ENCODE peak calls at places on chromosomes 12 and 14, in ten cellular contexts. I is PC-9, D is right lobe of liver, A is thoracic aorta, T is cardiac muscle cell, K is Panc1, W is PC-3, N is dorsolateral prefrontal cortex, G is aorta, J is SK-N-SH. H is an unnamed sample.

GRCh38 chr12:50537538-50537919 is 32.7 kb downstream of the DIP2B start:
- DNase-seq in T (no peak), J (no peak), D (no peak), K (peak; percentile 80), G (no peak), I (peak; percentile 77), N (no peak), W (peak; percentile 93), A (no peak), H (no peak)

GRCh38 chr12:132268674-132269073 is 60.7 kb downstream of the GALNT9 start:
- DNase-seq in I (no peak), N (no peak), A (no peak), D (no peak), G (no peak), K (no peak), T (no peak), J (peak; percentile 69), W (no peak), H (no peak)

GRCh38 chr14:67444395-67444794 is 32.4 kb upstream of the PLEK2 start:
- DNase-seq in D (no peak), I (no peak), W (peak; percentile 29), K (no peak), G (no peak), A (no peak), T (no peak), N (no peak), J (no peak), H (no peak)

GRCh38 chr12:76192416-76192815 is 107.9 kb upstream of the NAP1L1 start:
- DNase-seq in G (no peak), W (no peak), I (no peak), N (no peak), T (no peak), J (no peak), D (no peak), A (no peak), K (no peak), H (no peak)

GRCh38 chr12:75270157-75270556 is 60.0 kb downstream of the CAPS2 start:
- DNase-seq in I (peak; percentile 57), N (no peak), G (no peak), K (no peak), W (peak; percentile 82), D (no peak), J (no peak), T (no peak), A (no peak), H (no peak)

GRCh38 chr14:60220917-60221316 is 28.1 kb upstream of the PPM1A start:
- DNase-seq in W (no peak), J (no peak), I (no peak), A (no peak), T (no peak), N (no peak), D (no peak), K (no peak), G (no peak), H (no peak)

GRCh38 chr12:57049890-57050289 is at the start of gene MYO1A:
- DNase-seq in A (no peak), W (no peak), D (no peak), I (no peak), T (peak; percentile 25), J (no peak), N (no peak), G (no peak), K (no peak), H (no peak)

GRCh38 chr12:48183876-48184548 is 568 bp downstream of the CCDC184 start:
- DNase-seq in A (no peak), I (no peak), W (no peak), K (no peak), T (no peak), N (no peak), D (peak; percentile 24), G (no peak), J (peak; percentile 81), H (no peak)

GRCh38 chr12:66144796-66145754 is 14.5 kb upstream of the LLPH start:
- DNase-seq in T (peak; percentile 95), J (peak; percentile 39), W (peak; percentile 91), G (no peak), D (no peak), N (no peak), K (peak; percentile 41), A (no peak), I (peak; percentile 49), H (no peak)

GRCh38 chr14:60204104-60204842 is 39.1 kb upstream of the DHRS7 start:
- DNase-seq in G (no peak), W (no peak), I (no peak), D (no peak), T (no peak), N (no peak), K (no peak), A (no peak), J (no peak), H (no peak)

GRCh38 chr12:19018302-19018980 is 111.1 kb upstream of the PLEKHA5 start:
- DNase-seq in I (peak; percentile 46), T (peak; percentile 91), J (no peak), D (no peak), K (no peak), W (peak; percentile 77), N (no peak), A (no peak), G (no peak), H (no peak)

GRCh38 chr14:57380935-57381334 is 9.5 kb upstream of the NAA30 start:
- DNase-seq in A (no peak), G (no peak), J (no peak), K (no peak), T (no peak), W (peak; percentile 71), I (no peak), D (no peak), N (no peak), H (no peak)

GRCh38 chr14:74238974-74239847 is at the start of gene VSX2:
- DNase-seq in K (no peak), D (no peak), G (no peak), W (no peak), N (no peak), T (no peak), J (no peak), I (no peak), A (no peak), H (no peak)

GRCh38 chr12:54024127-54024526 is 4.1 kb upstream of the HOXC6 start:
- DNase-seq in T (no peak), I (no peak), D (no peak), K (no peak), G (no peak), J (no peak), N (no peak), W (no peak), A (no peak), H (no peak)
- H3K27me3 ChIP-seq in T (peaks cover 100% of the 10 kb centered on the region), I (no peaks in the 10 kb centered on the region), D (peaks cover 62% of the 10 kb centered on the region), K (no peaks in the 10 kb centered on the region), G (no peaks in the 10 kb centered on the region), J (no peaks in the 10 kb centered on the region), N (peaks cover 93% of the 10 kb centered on the region), W (no peaks in the 10 kb centered on the region), A (no peaks in the 10 kb centered on the region), H (peaks cover 99% of the 10 kb centered on the region)

GRCh38 chr12:54000774-54001114 is 783 bp downstream of the HOXC9 start:
- DNase-seq in D (no peak), G (no peak), J (no peak), I (no peak), N (no peak), K (no peak), W (no peak), T (no peak), A (no peak), H (no peak)
- H3K4me3 ChIP-seq in D (no peak overlapping the region), G (no peak overlapping the region), J (peak overlapping the region; percentile 76), I (no peak overlapping the region), N (no peak overlapping the region), K (peak overlapping the region; percentile 67), W (no peak overlapping the region), T (no peak overlapping the region), A (peak overlapping the region; percentile 66), H (no peak overlapping the region)

DNA sequence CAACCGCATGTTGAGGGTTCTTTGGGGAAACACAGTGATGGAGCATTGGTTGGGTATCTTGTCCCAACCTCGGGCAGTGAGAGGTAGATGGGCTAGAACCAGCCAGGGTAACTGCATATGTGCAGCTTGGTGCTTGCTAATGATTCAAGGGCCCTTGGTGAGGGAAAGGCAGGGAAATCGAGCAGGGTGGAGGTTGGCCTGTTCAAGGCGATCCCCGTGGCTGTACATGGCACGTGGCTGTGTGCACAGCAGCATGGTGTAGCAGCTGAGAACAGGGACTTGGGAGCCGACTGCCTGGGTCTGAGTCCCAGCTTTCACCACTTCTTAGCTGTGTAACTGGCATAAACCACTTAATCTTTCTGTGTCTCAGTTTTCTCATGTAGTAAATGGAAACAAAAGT is 45.5 kb upstream of the OAS1 start:
- DNase-seq in D (no peak), I (no peak), N (no peak), W (no peak), K (no peak), G (no peak), A (no peak), T (no peak), J (no peak), H (no peak)
- H3K27me3 ChIP-seq in D (no peaks in the 10 kb centered on the region), I (peaks cover 97% of the 10 kb centered on the region), N (no peaks in the 10 kb centered on the region), W (peaks cover 49% of the 10 kb centered on the region), K (peaks cover 3% of the 10 kb centered on the region), G (no peaks in the 10 kb centered on the region), A (no peaks in the 10 kb centered on the region), T (no peaks in the 10 kb centered on the region), J (no peaks in the 10 kb centered on the region), H (no peaks in the 10 kb centered on the region)

DNA sequence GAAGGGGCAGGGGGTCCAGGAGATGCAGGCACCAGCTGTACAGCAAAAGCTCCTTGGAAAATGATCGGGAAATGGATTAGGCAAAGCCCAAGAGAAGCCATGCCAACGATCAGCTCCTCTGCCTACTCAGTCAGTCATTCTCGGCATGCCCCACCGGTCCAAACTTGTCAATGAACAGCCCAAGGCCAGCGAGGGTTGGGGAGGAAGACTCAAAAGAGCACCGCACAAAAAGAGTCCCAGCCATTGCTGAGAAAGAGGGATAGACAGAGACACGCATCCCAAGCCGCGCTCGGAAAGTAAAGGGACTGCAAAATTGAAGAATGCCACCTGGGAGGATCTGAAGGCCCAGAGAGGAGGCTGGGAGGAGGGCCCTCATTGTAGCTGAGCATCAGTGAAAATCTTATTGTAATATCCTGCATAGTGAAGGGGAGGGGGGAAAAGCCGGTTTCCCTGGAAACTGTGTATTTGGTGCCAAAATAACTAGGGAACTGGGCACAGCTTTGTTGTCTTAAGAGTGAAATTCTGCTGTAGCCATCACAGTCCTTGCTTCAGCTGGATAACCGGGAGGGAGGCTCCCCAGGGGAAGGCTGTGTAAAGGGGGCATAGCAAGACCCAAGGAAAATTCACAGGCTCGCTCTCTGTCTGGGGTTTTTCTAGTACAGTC is 4.7 kb downstream of the KDM2B start:
- DNase-seq in I (no peak), J (no peak), N (no peak), D (no peak), K (no peak), A (no peak), T (peak; percentile 49), G (peak; percentile 29), W (no peak), H (no peak)
- H3K4me3 ChIP-seq in I (no peak overlapping the region), J (no peak overlapping the region), N (no peak overlapping the region), D (no peak overlapping the region), K (no peak overlapping the region), A (no peak overlapping the region), T (no peak overlapping the region), G (no peak overlapping the region), W (peak overlapping the region; percentile 39), H (no peak overlapping the region)

DNA sequence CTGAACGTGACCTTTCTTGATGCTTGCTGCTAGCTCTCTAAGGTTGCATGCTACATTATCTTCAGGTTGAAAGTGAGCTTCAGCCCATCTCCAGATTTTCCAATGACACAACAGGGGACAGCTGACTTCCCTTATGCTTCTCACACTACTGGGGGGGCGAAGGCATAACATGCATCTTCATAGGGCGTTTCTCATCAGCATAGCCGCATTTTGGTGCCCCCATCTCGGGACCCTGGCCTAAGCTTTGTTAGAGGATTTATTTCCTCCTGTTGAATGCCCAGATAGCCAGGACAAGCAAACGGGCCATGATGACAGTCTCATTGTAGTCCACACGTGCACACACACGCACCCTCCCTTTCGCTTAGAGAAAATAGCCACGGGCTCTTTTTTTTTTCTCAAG is 30.7 kb downstream of the SSPN start:
- DNase-seq in A (no peak), D (no peak), W (no peak), I (no peak), K (no peak), T (no peak), J (no peak), N (no peak), G (no peak), H (no peak)
- H3K27me3 ChIP-seq in A (no peaks in the 10 kb centered on the region), D (peaks cover 6% of the 10 kb centered on the region), W (no peaks in the 10 kb centered on the region), I (no peaks in the 10 kb centered on the region), K (peaks cover 5% of the 10 kb centered on the region), T (peaks cover 72% of the 10 kb centered on the region), J (no peaks in the 10 kb centered on the region), N (no peaks in the 10 kb centered on the region), G (no peaks in the 10 kb centered on the region), H (no peaks in the 10 kb centered on the region)

H was measured in heart left ventricle.